ENCODE peak calls at places on chromosome 3, in five cellular contexts. Y, J, N, T and W are unnamed samples. For H3K79me2 and H3K4me1, the result is how much of the 10 kb centered on the place peaks cover.

GRCh38 chr3:119175869-119176756 is 2.7 kb downstream of the UPK1B start:
- DNase-seq in J (no peak), Y (no peak), N (peak), T (no peak), W (no peak)

GRCh38 chr3:34008836-34009479 is 210.5 kb downstream of the PDCD6IP start:
- DNase-seq in Y (no peak), T (no peak), N (no peak), J (no peak), W (no peak)

GRCh38 chr3:28799084-28799483 is 450.5 kb upstream of the AZI2 start:
- DNase-seq in N (no peak), J (peak), T (no peak), Y (no peak), W (no peak)

GRCh38 chr3:115212615-115213014 is 65.5 kb upstream of the ZBTB20 start:
- DNase-seq in Y (no peak), N (no peak), J (no peak), T (no peak), W (no peak)

GRCh38 chr3:98775459-98775858 is 12.3 kb downstream of the ST3GAL6 start:
- DNase-seq in Y (no peak), T (no peak), J (no peak), N (no peak), W (no peak)

GRCh38 chr3:52091566-52092290 is 35.4 kb upstream of the DUSP7 start:
- DNase-seq in Y (no peak), N (no peak), T (peak), J (no peak), W (no peak)

GRCh38 chr3:161989012-161989411 is 492.4 kb downstream of the OTOL1 start:
- DNase-seq in Y (no peak), J (no peak), N (no peak), T (no peak), W (no peak)

GRCh38 chr3:99895706-99896441 is 78.2 kb downstream of the CMSS1 start:
- DNase-seq in N (peak), J (peak), T (peak), Y (peak), W (peak)

GRCh38 chr3:120450914-120451669 is at the start of gene FSTL1:
- DNase-seq in Y (no peak), N (peak), J (no peak), T (peak), W (peak)

GRCh38 chr3:140501770-140502364 is 176.0 kb upstream of the TRIM42 start:
- DNase-seq in J (no peak), N (no peak), T (no peak), Y (no peak), W (no peak)

GRCh38 chr3:117955196-117955595 is 1079.5 kb downstream of the IGSF11 start:
- DNase-seq in J (no peak), N (no peak), Y (no peak), T (no peak), W (no peak)

GRCh38 chr3:149604125-149604851 is 53.5 kb downstream of the WWTR1 start:
- DNase-seq in N (no peak), J (no peak), Y (no peak), T (no peak), W (no peak)

DNA sequence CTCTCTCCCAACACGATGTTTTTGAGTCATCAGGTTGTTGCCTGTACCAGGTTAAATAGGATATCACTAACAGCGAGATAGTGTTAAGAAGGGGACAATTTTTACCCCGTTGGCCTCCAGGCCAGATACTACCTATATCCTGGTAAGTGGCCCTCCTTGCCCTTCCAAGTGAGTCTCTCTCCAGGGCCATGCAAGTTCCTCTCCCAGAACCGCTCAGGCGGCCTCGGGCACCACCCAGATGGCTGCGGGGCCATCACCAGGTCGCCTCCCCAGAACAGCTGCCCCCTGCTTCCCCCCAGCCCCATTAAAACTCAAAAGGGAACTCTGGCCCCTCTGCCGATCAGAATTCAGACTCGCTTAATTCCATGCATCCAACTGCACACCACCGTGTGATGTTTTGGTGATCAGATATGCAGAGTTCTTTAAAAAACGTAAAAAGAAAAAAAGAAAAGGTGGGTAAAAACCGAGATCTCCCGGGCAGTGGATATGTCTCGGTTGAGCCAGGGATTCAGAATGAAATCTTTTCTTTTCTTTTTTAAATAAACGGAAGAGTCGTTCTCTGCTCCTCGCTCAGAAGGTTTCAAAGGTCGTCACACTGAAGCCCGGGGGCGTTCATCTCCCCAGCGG is 1.9 kb upstream of the TRIM71 start:
- DNase-seq in T (no peak), J (no peak), N (peak), Y (no peak), W (no peak)
- H3K79me2 ChIP-seq in T (under half), J (under half), N (under half), Y (half or more), W (under half)

GRCh38 chr3:89144080-89144479 is 36.7 kb downstream of the EPHA3 start:
- DNase-seq in J (no peak), Y (no peak), T (no peak), N (no peak), W (no peak)

GRCh38 chr3:89139901-89140300 is 32.5 kb downstream of the EPHA3 start:
- DNase-seq in N (no peak), J (no peak), T (no peak), Y (no peak), W (no peak)
- H3K4me1 ChIP-seq in N (under half), J (under half), T (under half), Y (under half), W (under half)

DNA sequence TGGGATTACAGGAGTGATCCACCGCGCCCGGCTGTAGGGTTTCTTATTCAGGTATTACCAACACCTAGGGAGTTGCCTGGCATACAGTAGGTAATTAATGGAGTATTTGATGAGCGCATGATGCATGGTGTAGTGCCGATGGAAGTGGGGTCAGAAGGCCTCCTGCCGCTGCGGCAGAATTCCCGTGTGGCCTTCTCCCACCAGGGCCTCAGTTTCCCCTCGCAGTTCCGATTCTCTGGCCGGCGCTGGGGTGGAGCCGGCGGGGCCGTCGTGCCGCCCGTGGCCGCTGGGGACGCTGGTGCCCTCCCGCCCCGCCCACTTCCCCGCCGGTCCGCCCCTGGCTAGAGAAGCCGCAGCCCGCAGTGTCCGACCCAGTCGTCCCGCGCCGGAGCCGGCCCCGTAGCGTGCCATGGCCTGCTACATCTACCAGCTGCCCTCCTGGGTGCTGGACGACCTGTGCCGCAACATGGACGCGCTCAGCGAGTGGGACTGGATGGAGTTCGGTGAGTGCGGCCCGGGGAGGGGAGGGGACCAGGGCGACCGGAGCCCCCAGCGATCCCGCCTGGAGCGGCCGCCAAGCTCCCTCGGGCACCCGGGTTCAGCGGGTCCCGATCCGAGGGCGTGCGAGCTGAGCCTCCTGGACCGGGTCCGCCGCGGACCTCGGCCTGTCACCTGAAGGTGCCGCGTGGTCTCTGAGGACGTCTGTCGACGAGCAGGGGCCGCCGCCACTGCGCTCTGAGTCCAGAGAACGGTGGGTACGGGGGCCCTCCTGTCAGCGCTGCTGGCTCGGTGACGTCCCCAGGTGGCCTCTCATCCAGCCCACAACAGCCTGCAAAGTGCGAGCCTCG is at the start of gene IRAK2:
- DNase-seq in Y (peak), J (peak), T (peak), N (peak), W (peak)
- TF ChIP-seq EZH2 in Y (no peak), J (no peak), T (no peak), N (no peak), W (no peak)

DNA sequence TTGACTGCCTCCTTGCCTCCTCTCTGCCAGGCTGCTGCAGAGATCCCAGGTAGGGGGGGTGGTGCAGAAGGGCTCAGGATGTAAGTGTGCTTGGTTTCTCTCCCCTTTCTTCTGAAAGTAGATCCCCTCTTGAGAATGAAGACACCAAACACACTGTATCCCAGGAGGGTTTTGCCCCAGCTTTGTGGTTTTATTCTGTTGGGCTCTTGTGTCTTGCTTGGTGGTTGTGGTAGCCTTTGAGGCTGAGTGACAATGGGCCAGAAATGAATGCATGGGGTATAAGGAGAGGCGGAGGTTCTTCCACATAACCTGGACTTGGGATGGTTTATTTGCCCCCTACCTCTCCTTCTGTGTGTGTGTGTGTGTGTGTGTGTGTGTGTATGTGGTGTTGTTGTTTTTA is 5.7 kb downstream of the PDIA5 start:
- DNase-seq in J (no peak), T (no peak), Y (no peak), N (no peak), W (no peak)
- H3K79me2 ChIP-seq in J (half or more), T (half or more), Y (half or more), N (half or more), W (half or more)

DNA sequence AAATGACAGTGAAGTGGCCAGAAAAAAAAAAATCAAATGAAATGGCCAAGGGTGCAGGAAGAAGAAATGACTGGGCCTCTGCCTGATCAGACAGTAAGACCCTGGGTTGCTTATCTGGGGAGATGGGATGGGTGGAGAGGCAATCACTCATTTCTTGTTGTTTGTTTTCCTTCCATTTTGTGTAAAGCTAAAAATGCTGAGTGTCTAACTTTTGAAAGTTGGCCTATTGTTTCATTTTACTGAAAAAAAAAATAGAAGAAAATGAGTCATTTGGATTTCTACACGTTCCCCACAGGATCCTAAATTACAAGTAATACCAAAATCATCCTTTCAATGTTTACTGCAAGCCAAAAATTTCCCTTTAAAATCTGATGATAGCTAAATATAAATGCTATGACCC is 30.5 kb downstream of the PTX3 start:
- DNase-seq in J (no peak), N (no peak), T (peak), Y (no peak), W (peak)
- H3K4me1 ChIP-seq in J (under half), N (under half), T (under half), Y (under half), W (under half)

GRCh38 chr3:80035021-80035420 is 267.2 kb upstream of the ROBO1 start:
- DNase-seq in T (no peak), J (no peak), Y (no peak), N (no peak), W (no peak)
- TF ChIP-seq EZH2 in T (no peak), J (no peak), Y (no peak), N (no peak), W (no peak)